ENCODE peak calls at places on chromosomes 13 and 19, in four cellular contexts. E is WTC11, W is HepG2, V is K562. D is an unnamed sample.

GRCh38 chr13:105365831-105366230 is 1169.6 kb downstream of the EFNB2 start:
- DNase-seq in E (no peak), V (no peak), W (no peak), D (no peak)

GRCh38 chr19:46759817-46760333 is 13.6 kb upstream of the STRN4 start:
- DNase-seq in W (no peak), E (no peak), V (no peak), D (no peak)

GRCh38 chr13:109773276-109773675 is 13.1 kb downstream of the IRS2 start:
- DNase-seq in E (no peak), W (no peak), V (no peak), D (no peak)

GRCh38 chr13:77737583-77738200 is 40.2 kb downstream of the SLAIN1 start:
- DNase-seq in V (no peak), W (no peak), E (no peak), D (no peak)

GRCh38 chr19:15467734-15468214 is 3.4 kb upstream of the RASAL3 start:
- DNase-seq in W (no peak), E (no peak), V (no peak), D (no peak)

GRCh38 chr19:5436101-5436947 is 18.9 kb upstream of the ZNRF4 start:
- DNase-seq in W (no peak), V (peak; percentile 99), E (peak; percentile 93), D (no peak)

GRCh38 chr19:17406039-17406886 is 833 bp upstream of the BST2 start:
- DNase-seq in E (no peak), W (no peak), V (peak; percentile 41), D (no peak)

GRCh38 chr13:109331898-109332297 is 454.5 kb downstream of the IRS2 start:
- DNase-seq in W (no peak), E (no peak), V (no peak), D (no peak)

GRCh38 chr19:47379398-47379938 is 30.4 kb downstream of the DHX34 start:
- DNase-seq in V (no peak), W (no peak), E (no peak), D (no peak)

GRCh38 chr19:53927745-53928144 is 18.7 kb downstream of the CACNG7 start:
- DNase-seq in W (peak; percentile 33), V (peak; percentile 52), E (peak; percentile 88), D (no peak)

GRCh38 chr13:44575741-44576395 is at the start of gene TSC22D1:
- DNase-seq in E (peak; percentile 52), W (no peak), V (no peak), D (no peak)

GRCh38 chr13:99027260-99027659 is 49.4 kb upstream of the DOCK9 start:
- DNase-seq in E (no peak), V (no peak), W (no peak), D (no peak)

GRCh38 chr19:49690656-49691242 is at the start of gene CPT1C:
- DNase-seq in V (no peak), W (no peak), E (peak; percentile 93), D (no peak)

GRCh38 chr13:96003304-96003703 is 49.9 kb downstream of the UGGT2 start:
- DNase-seq in E (no peak), W (no peak), V (no peak), D (no peak)

GRCh38 chr13:112450567-112451240 is 74.5 kb downstream of the SPACA7 start:
- DNase-seq in E (no peak), W (no peak), V (no peak), D (no peak)

GRCh38 chr19:50053119-50053518 is 27.3 kb downstream of the ZNF473 start:
- DNase-seq in E (no peak), W (no peak), V (no peak), D (no peak)

GRCh38 chr13:47408546-47409319 is 511.9 kb upstream of the HTR2A start:
- DNase-seq in E (no peak), V (no peak), W (no peak), D (no peak)

GRCh38 chr13:50485979-50486935 is 357.2 kb downstream of the DLEU7 start:
- DNase-seq in W (no peak), V (no peak), E (no peak), D (no peak)

GRCh38 chr13:48018637-48019036 is 17.6 kb upstream of the SUCLA2 start:
- DNase-seq in V (no peak), E (no peak), W (no peak), D (no peak)

GRCh38 chr13:95660981-95661581 is 15.9 kb upstream of the DNAJC3 start:
- DNase-seq in E (no peak), W (peak; percentile 51), V (peak; percentile 15), D (no peak)

GRCh38 chr19:43780706-43781525 is at the start of gene KCNN4:
- DNase-seq in V (peak; percentile 78), E (no peak), W (no peak), D (no peak)

GRCh38 chr19:58218899-58219298 is 9.8 kb upstream of the ZNF544 start:
- DNase-seq in W (peak; percentile 8), V (peak; percentile 35), E (peak; percentile 61), D (no peak)

GRCh38 chr19:55358943-55359908 is 3.8 kb downstream of the GARIN5B start:
- DNase-seq in E (no peak), V (no peak), W (no peak), D (no peak)

GRCh38 chr13:37492741-37493514 is 105.6 kb downstream of the POSTN start:
- DNase-seq in W (no peak), E (no peak), V (no peak), D (no peak)

GRCh38 chr13:95547531-95548167 is 4.9 kb upstream of the CLDN10 start:
- DNase-seq in E (no peak), V (no peak), W (no peak), D (no peak)

GRCh38 chr13:52845766-52846566 is 2.5 kb downstream of the PCDH8 start:
- DNase-seq in E (peak; percentile 84), W (no peak), V (no peak), D (no peak)

GRCh38 chr19:40982594-40983101 is 8.4 kb upstream of the CYP2B6 start:
- DNase-seq in V (no peak), E (peak; percentile 43), W (no peak), D (no peak)

GRCh38 chr19:47618771-47619170 is 9.8 kb downstream of the BICRA start:
- DNase-seq in V (no peak), E (no peak), W (no peak), D (no peak)

GRCh38 chr19:13055213-13056051 is 47.2 kb downstream of the LYL1 start:
- DNase-seq in E (peak; percentile 61), W (no peak), V (no peak), D (no peak)
- TF ChIP-seq CBFB in E (no peak), W (no peak), V (no peak), D (no peak)

DNA sequence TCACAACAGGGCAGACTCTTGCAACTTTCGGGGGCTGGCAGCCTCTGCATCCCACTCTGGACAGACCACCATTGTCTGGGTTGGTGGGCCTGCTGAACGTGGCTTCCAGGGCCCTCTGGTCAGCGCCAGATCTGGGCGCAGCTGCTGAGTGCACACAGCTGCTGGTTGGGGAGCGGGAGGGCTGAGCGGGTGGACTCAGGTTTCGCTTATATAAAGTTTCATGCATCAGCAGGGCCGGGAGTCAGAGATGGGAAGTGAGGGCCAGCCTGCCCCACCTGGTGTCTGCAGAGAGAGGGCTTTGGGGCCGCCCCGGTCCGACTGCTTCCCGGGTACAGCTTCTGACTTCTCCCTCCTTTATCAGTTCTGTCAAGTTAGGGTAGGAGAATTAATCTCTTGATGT is 6.9 kb downstream of the ARHGEF7 start:
- DNase-seq in W (no peak), V (no peak), E (no peak), D (no peak)
- TF ChIP-seq CBFB in W (no peak), V (no peak), E (no peak), D (no peak)

GRCh38 chr13:71514900-71515598 is 352.0 kb downstream of the DACH1 start:
- DNase-seq in E (no peak), W (no peak), V (no peak), D (no peak)

GRCh38 chr13:71515639-71516038 is 351.4 kb downstream of the DACH1 start:
- DNase-seq in V (no peak), E (no peak), W (no peak), D (no peak)

GRCh38 chr13:71517004-71517403 is 350.0 kb downstream of the DACH1 start:
- DNase-seq in V (no peak), W (no peak), E (no peak), D (no peak)

GRCh38 chr13:71513414-71514063 is 353.5 kb downstream of the DACH1 start:
- DNase-seq in E (no peak), V (no peak), W (no peak), D (no peak)
- TF ChIP-seq CBFB in E (no peak), V (no peak), W (no peak), D (no peak)

GRCh38 chr13:27203186-27203585 is 31.6 kb upstream of the USP12 start:
- DNase-seq in V (no peak), E (no peak), W (no peak), D (no peak)

GRCh38 chr13:27200413-27201066 is 28.9 kb upstream of the USP12 start:
- DNase-seq in E (no peak), W (no peak), V (no peak), D (no peak)

GRCh38 chr13:27201661-27202060 is 30.1 kb upstream of the USP12 start:
- DNase-seq in V (no peak), W (no peak), E (no peak), D (no peak)

GRCh38 chr13:27199691-27200090 is 28.1 kb upstream of the USP12 start:
- DNase-seq in W (no peak), V (no peak), E (no peak), D (no peak)

DNA sequence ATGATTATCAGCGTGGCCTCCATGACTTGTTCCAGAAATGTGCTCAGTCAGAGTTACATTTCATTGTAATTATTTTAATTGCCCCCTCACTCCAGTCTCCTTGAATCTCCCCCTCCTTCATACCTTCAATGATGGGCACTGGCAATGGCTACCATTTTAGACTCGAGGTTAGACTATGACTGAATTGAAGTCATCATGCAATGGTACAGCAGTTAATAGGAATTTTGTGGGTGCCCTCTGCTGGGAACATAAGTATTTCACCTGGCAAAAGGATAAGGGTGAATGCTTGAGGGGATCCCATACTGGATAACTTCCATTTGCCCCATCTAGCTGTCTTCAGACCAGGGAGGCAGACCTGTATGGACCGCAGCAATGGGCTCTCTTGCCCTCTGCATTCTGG is 32.2 kb upstream of the USP12 start:
- DNase-seq in E (no peak), V (no peak), W (peak; percentile 14), D (no peak)
- TF ChIP-seq CBFB in E (no peak), V (no peak), W (no peak), D (no peak)

DNA sequence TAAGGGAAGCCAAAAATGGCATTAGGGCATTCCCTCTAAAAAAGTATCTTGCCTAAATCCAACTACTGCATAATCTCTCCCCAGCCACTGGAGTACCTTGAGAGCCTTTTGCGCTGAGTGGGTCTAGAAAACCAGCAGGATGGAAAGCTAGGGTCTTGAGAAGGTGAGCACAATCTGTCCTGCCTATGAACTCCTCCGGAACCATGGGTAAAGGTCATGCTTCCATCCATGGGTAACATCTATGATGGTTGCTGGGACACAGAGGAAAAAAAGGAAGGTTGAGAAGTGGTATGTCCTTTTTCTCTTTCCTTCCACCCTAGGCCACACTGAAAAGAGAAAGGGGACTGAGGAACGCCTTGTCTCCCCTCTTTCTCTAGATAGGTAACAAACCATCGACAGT is 52.4 kb downstream of the ZNF676 start:
- DNase-seq in E (no peak), W (no peak), V (peak; percentile 11), D (no peak)
- TF ChIP-seq CBFB in E (no peak), W (no peak), V (no peak), D (no peak)

D was measured in GM12878.